ENCODE peak calls at places on chromosomes 11 and 22, in nine cellular contexts. One of them, this sample, is unnamed.

GRCh38 chr11:15199693-15200092 is 85.0 kb downstream of the INSC start:
- DNase-seq in stimulated activated CD4-positive, alpha-beta T cell treated with anti-CD3 and anti-CD28 coated beads, TNF-alpha, amount 100 ng/mL, for 4 hours: no peak
- DNase-seq in left lung: no peak
- DNase-seq in activated B cell treated with CpG ODN at 0.5 μM for 24 hours: no peak
- DNase-seq in non-pigmented ciliary epithelial cell: no peak
- DNase-seq in activated T-cell treated with anti-CD3 and anti-CD28 coated beads for 24 hours: no peak
- DNase-seq in amniotic stem cell: no peak
- DNase-seq in stimulated activated CD8-positive, alpha-beta memory T cell treated with anti-CD3 and anti-CD28 coated beads, Interleukin-15, amount 100 ng/mL, for 4 hours: no peak
- DNase-seq in activated T-helper 9 cell treated with anti-CD3 and anti-CD28 coated beads, Interleukin-2, amount 50 U/mL, for 16 hours: no peak
- DNase-seq in this sample: no peak

GRCh38 chr22:37681556-37682049 is 4.5 kb upstream of the NOL12 start:
- DNase-seq in stimulated activated CD8-positive, alpha-beta memory T cell treated with anti-CD3 and anti-CD28 coated beads, Interleukin-15, amount 100 ng/mL, for 4 hours: peak
- DNase-seq in left lung: peak
- DNase-seq in non-pigmented ciliary epithelial cell: no peak
- DNase-seq in amniotic stem cell: peak
- DNase-seq in activated B cell treated with CpG ODN at 0.5 μM for 24 hours: peak
- DNase-seq in activated T-cell treated with anti-CD3 and anti-CD28 coated beads for 24 hours: peak
- DNase-seq in activated T-helper 9 cell treated with anti-CD3 and anti-CD28 coated beads, Interleukin-2, amount 50 U/mL, for 16 hours: peak
- DNase-seq in stimulated activated CD4-positive, alpha-beta T cell treated with anti-CD3 and anti-CD28 coated beads, TNF-alpha, amount 100 ng/mL, for 4 hours: peak
- DNase-seq in this sample: no peak

GRCh38 chr11:90220391-90220790 is 2.5 kb downstream of the CHORDC1 start:
- DNase-seq in stimulated activated CD8-positive, alpha-beta memory T cell treated with anti-CD3 and anti-CD28 coated beads, Interleukin-15, amount 100 ng/mL, for 4 hours: no peak
- DNase-seq in stimulated activated CD4-positive, alpha-beta T cell treated with anti-CD3 and anti-CD28 coated beads, TNF-alpha, amount 100 ng/mL, for 4 hours: no peak
- DNase-seq in activated B cell treated with CpG ODN at 0.5 μM for 24 hours: no peak
- DNase-seq in non-pigmented ciliary epithelial cell: no peak
- DNase-seq in amniotic stem cell: peak
- DNase-seq in left lung: no peak
- DNase-seq in activated T-helper 9 cell treated with anti-CD3 and anti-CD28 coated beads, Interleukin-2, amount 50 U/mL, for 16 hours: no peak
- DNase-seq in activated T-cell treated with anti-CD3 and anti-CD28 coated beads for 24 hours: no peak
- DNase-seq in this sample: no peak

GRCh38 chr11:34837246-34837856 is 78.8 kb downstream of the APIP start:
- DNase-seq in activated T-cell treated with anti-CD3 and anti-CD28 coated beads for 24 hours: no peak
- DNase-seq in activated T-helper 9 cell treated with anti-CD3 and anti-CD28 coated beads, Interleukin-2, amount 50 U/mL, for 16 hours: no peak
- DNase-seq in stimulated activated CD8-positive, alpha-beta memory T cell treated with anti-CD3 and anti-CD28 coated beads, Interleukin-15, amount 100 ng/mL, for 4 hours: no peak
- DNase-seq in non-pigmented ciliary epithelial cell: no peak
- DNase-seq in stimulated activated CD4-positive, alpha-beta T cell treated with anti-CD3 and anti-CD28 coated beads, TNF-alpha, amount 100 ng/mL, for 4 hours: no peak
- DNase-seq in amniotic stem cell: no peak
- DNase-seq in activated B cell treated with CpG ODN at 0.5 μM for 24 hours: no peak
- DNase-seq in left lung: no peak
- DNase-seq in this sample: no peak

GRCh38 chr22:44665115-44665514 is 36.9 kb upstream of the PRR5 start:
- DNase-seq in activated B cell treated with CpG ODN at 0.5 μM for 24 hours: no peak
- DNase-seq in activated T-cell treated with anti-CD3 and anti-CD28 coated beads for 24 hours: no peak
- DNase-seq in activated T-helper 9 cell treated with anti-CD3 and anti-CD28 coated beads, Interleukin-2, amount 50 U/mL, for 16 hours: no peak
- DNase-seq in non-pigmented ciliary epithelial cell: no peak
- DNase-seq in amniotic stem cell: no peak
- DNase-seq in left lung: peak
- DNase-seq in stimulated activated CD8-positive, alpha-beta memory T cell treated with anti-CD3 and anti-CD28 coated beads, Interleukin-15, amount 100 ng/mL, for 4 hours: no peak
- DNase-seq in stimulated activated CD4-positive, alpha-beta T cell treated with anti-CD3 and anti-CD28 coated beads, TNF-alpha, amount 100 ng/mL, for 4 hours: no peak
- DNase-seq in this sample: no peak

GRCh38 chr22:39974065-39974464 is 13.9 kb downstream of the TMA7B start:
- DNase-seq in stimulated activated CD4-positive, alpha-beta T cell treated with anti-CD3 and anti-CD28 coated beads, TNF-alpha, amount 100 ng/mL, for 4 hours: no peak
- DNase-seq in amniotic stem cell: no peak
- DNase-seq in non-pigmented ciliary epithelial cell: no peak
- DNase-seq in activated T-cell treated with anti-CD3 and anti-CD28 coated beads for 24 hours: no peak
- DNase-seq in activated B cell treated with CpG ODN at 0.5 μM for 24 hours: no peak
- DNase-seq in left lung: no peak
- DNase-seq in activated T-helper 9 cell treated with anti-CD3 and anti-CD28 coated beads, Interleukin-2, amount 50 U/mL, for 16 hours: no peak
- DNase-seq in stimulated activated CD8-positive, alpha-beta memory T cell treated with anti-CD3 and anti-CD28 coated beads, Interleukin-15, amount 100 ng/mL, for 4 hours: no peak
- DNase-seq in this sample: no peak

GRCh38 chr11:130609121-130610035 is 160.9 kb downstream of the ADAMTS15 start:
- DNase-seq in amniotic stem cell: no peak
- DNase-seq in activated B cell treated with CpG ODN at 0.5 μM for 24 hours: no peak
- DNase-seq in activated T-helper 9 cell treated with anti-CD3 and anti-CD28 coated beads, Interleukin-2, amount 50 U/mL, for 16 hours: no peak
- DNase-seq in activated T-cell treated with anti-CD3 and anti-CD28 coated beads for 24 hours: no peak
- DNase-seq in stimulated activated CD8-positive, alpha-beta memory T cell treated with anti-CD3 and anti-CD28 coated beads, Interleukin-15, amount 100 ng/mL, for 4 hours: no peak
- DNase-seq in left lung: no peak
- DNase-seq in non-pigmented ciliary epithelial cell: no peak
- DNase-seq in stimulated activated CD4-positive, alpha-beta T cell treated with anti-CD3 and anti-CD28 coated beads, TNF-alpha, amount 100 ng/mL, for 4 hours: no peak
- DNase-seq in this sample: no peak

GRCh38 chr11:8384199-8384821 is 120.6 kb upstream of the LMO1 start:
- DNase-seq in left lung: peak
- DNase-seq in stimulated activated CD8-positive, alpha-beta memory T cell treated with anti-CD3 and anti-CD28 coated beads, Interleukin-15, amount 100 ng/mL, for 4 hours: no peak
- DNase-seq in amniotic stem cell: no peak
- DNase-seq in non-pigmented ciliary epithelial cell: no peak
- DNase-seq in activated T-cell treated with anti-CD3 and anti-CD28 coated beads for 24 hours: no peak
- DNase-seq in stimulated activated CD4-positive, alpha-beta T cell treated with anti-CD3 and anti-CD28 coated beads, TNF-alpha, amount 100 ng/mL, for 4 hours: no peak
- DNase-seq in activated T-helper 9 cell treated with anti-CD3 and anti-CD28 coated beads, Interleukin-2, amount 50 U/mL, for 16 hours: no peak
- DNase-seq in activated B cell treated with CpG ODN at 0.5 μM for 24 hours: no peak
- DNase-seq in this sample: no peak

GRCh38 chr11:131511794-131512193 is 141.4 kb downstream of the NTM start:
- DNase-seq in activated T-cell treated with anti-CD3 and anti-CD28 coated beads for 24 hours: no peak
- DNase-seq in non-pigmented ciliary epithelial cell: no peak
- DNase-seq in amniotic stem cell: no peak
- DNase-seq in activated B cell treated with CpG ODN at 0.5 μM for 24 hours: no peak
- DNase-seq in activated T-helper 9 cell treated with anti-CD3 and anti-CD28 coated beads, Interleukin-2, amount 50 U/mL, for 16 hours: no peak
- DNase-seq in left lung: no peak
- DNase-seq in stimulated activated CD8-positive, alpha-beta memory T cell treated with anti-CD3 and anti-CD28 coated beads, Interleukin-15, amount 100 ng/mL, for 4 hours: no peak
- DNase-seq in stimulated activated CD4-positive, alpha-beta T cell treated with anti-CD3 and anti-CD28 coated beads, TNF-alpha, amount 100 ng/mL, for 4 hours: no peak
- DNase-seq in this sample: no peak

GRCh38 chr11:133920109-133920990 is 36.4 kb downstream of the IGSF9B start:
- DNase-seq in non-pigmented ciliary epithelial cell: no peak
- DNase-seq in stimulated activated CD4-positive, alpha-beta T cell treated with anti-CD3 and anti-CD28 coated beads, TNF-alpha, amount 100 ng/mL, for 4 hours: no peak
- DNase-seq in activated B cell treated with CpG ODN at 0.5 μM for 24 hours: no peak
- DNase-seq in amniotic stem cell: no peak
- DNase-seq in left lung: peak
- DNase-seq in stimulated activated CD8-positive, alpha-beta memory T cell treated with anti-CD3 and anti-CD28 coated beads, Interleukin-15, amount 100 ng/mL, for 4 hours: no peak
- DNase-seq in activated T-helper 9 cell treated with anti-CD3 and anti-CD28 coated beads, Interleukin-2, amount 50 U/mL, for 16 hours: no peak
- DNase-seq in activated T-cell treated with anti-CD3 and anti-CD28 coated beads for 24 hours: no peak
- DNase-seq in this sample: no peak

GRCh38 chr11:97847730-97848129 is 1173.0 kb upstream of the CNTN5 start:
- DNase-seq in activated T-helper 9 cell treated with anti-CD3 and anti-CD28 coated beads, Interleukin-2, amount 50 U/mL, for 16 hours: no peak
- DNase-seq in activated B cell treated with CpG ODN at 0.5 μM for 24 hours: no peak
- DNase-seq in stimulated activated CD4-positive, alpha-beta T cell treated with anti-CD3 and anti-CD28 coated beads, TNF-alpha, amount 100 ng/mL, for 4 hours: no peak
- DNase-seq in amniotic stem cell: no peak
- DNase-seq in activated T-cell treated with anti-CD3 and anti-CD28 coated beads for 24 hours: no peak
- DNase-seq in non-pigmented ciliary epithelial cell: no peak
- DNase-seq in stimulated activated CD8-positive, alpha-beta memory T cell treated with anti-CD3 and anti-CD28 coated beads, Interleukin-15, amount 100 ng/mL, for 4 hours: no peak
- DNase-seq in left lung: no peak
- DNase-seq in this sample: no peak

GRCh38 chr11:27469333-27469680 is 3.3 kb downstream of the LGR4 start:
- DNase-seq in activated B cell treated with CpG ODN at 0.5 μM for 24 hours: no peak
- DNase-seq in left lung: no peak
- DNase-seq in activated T-cell treated with anti-CD3 and anti-CD28 coated beads for 24 hours: no peak
- DNase-seq in non-pigmented ciliary epithelial cell: no peak
- DNase-seq in amniotic stem cell: no peak
- DNase-seq in stimulated activated CD4-positive, alpha-beta T cell treated with anti-CD3 and anti-CD28 coated beads, TNF-alpha, amount 100 ng/mL, for 4 hours: no peak
- DNase-seq in stimulated activated CD8-positive, alpha-beta memory T cell treated with anti-CD3 and anti-CD28 coated beads, Interleukin-15, amount 100 ng/mL, for 4 hours: no peak
- DNase-seq in activated T-helper 9 cell treated with anti-CD3 and anti-CD28 coated beads, Interleukin-2, amount 50 U/mL, for 16 hours: no peak
- DNase-seq in this sample: no peak

GRCh38 chr11:133956650-133957633 is at the start of gene IGSF9B:
- DNase-seq in non-pigmented ciliary epithelial cell: no peak
- DNase-seq in left lung: peak
- DNase-seq in activated B cell treated with CpG ODN at 0.5 μM for 24 hours: peak
- DNase-seq in activated T-cell treated with anti-CD3 and anti-CD28 coated beads for 24 hours: peak
- DNase-seq in stimulated activated CD4-positive, alpha-beta T cell treated with anti-CD3 and anti-CD28 coated beads, TNF-alpha, amount 100 ng/mL, for 4 hours: peak
- DNase-seq in stimulated activated CD8-positive, alpha-beta memory T cell treated with anti-CD3 and anti-CD28 coated beads, Interleukin-15, amount 100 ng/mL, for 4 hours: peak
- DNase-seq in activated T-helper 9 cell treated with anti-CD3 and anti-CD28 coated beads, Interleukin-2, amount 50 U/mL, for 16 hours: peak
- DNase-seq in amniotic stem cell: peak
- DNase-seq in this sample: peak

GRCh38 chr22:39289445-39290247 is 29.8 kb downstream of the RPL3 start:
- DNase-seq in stimulated activated CD4-positive, alpha-beta T cell treated with anti-CD3 and anti-CD28 coated beads, TNF-alpha, amount 100 ng/mL, for 4 hours: no peak
- DNase-seq in amniotic stem cell: no peak
- DNase-seq in left lung: no peak
- DNase-seq in non-pigmented ciliary epithelial cell: no peak
- DNase-seq in activated T-cell treated with anti-CD3 and anti-CD28 coated beads for 24 hours: no peak
- DNase-seq in activated B cell treated with CpG ODN at 0.5 μM for 24 hours: no peak
- DNase-seq in activated T-helper 9 cell treated with anti-CD3 and anti-CD28 coated beads, Interleukin-2, amount 50 U/mL, for 16 hours: no peak
- DNase-seq in stimulated activated CD8-positive, alpha-beta memory T cell treated with anti-CD3 and anti-CD28 coated beads, Interleukin-15, amount 100 ng/mL, for 4 hours: no peak
- DNase-seq in this sample: no peak

GRCh38 chr11:48082771-48083170 is 102.4 kb downstream of the PTPRJ start:
- DNase-seq in activated T-cell treated with anti-CD3 and anti-CD28 coated beads for 24 hours: no peak
- DNase-seq in stimulated activated CD4-positive, alpha-beta T cell treated with anti-CD3 and anti-CD28 coated beads, TNF-alpha, amount 100 ng/mL, for 4 hours: no peak
- DNase-seq in stimulated activated CD8-positive, alpha-beta memory T cell treated with anti-CD3 and anti-CD28 coated beads, Interleukin-15, amount 100 ng/mL, for 4 hours: no peak
- DNase-seq in left lung: no peak
- DNase-seq in activated T-helper 9 cell treated with anti-CD3 and anti-CD28 coated beads, Interleukin-2, amount 50 U/mL, for 16 hours: no peak
- DNase-seq in non-pigmented ciliary epithelial cell: no peak
- DNase-seq in amniotic stem cell: no peak
- DNase-seq in activated B cell treated with CpG ODN at 0.5 μM for 24 hours: no peak
- DNase-seq in this sample: no peak

GRCh38 chr11:60761436-60762190 is 4.9 kb downstream of the MS4A15 start:
- DNase-seq in activated T-cell treated with anti-CD3 and anti-CD28 coated beads for 24 hours: no peak
- DNase-seq in left lung: no peak
- DNase-seq in activated T-helper 9 cell treated with anti-CD3 and anti-CD28 coated beads, Interleukin-2, amount 50 U/mL, for 16 hours: no peak
- DNase-seq in activated B cell treated with CpG ODN at 0.5 μM for 24 hours: no peak
- DNase-seq in stimulated activated CD8-positive, alpha-beta memory T cell treated with anti-CD3 and anti-CD28 coated beads, Interleukin-15, amount 100 ng/mL, for 4 hours: no peak
- DNase-seq in amniotic stem cell: no peak
- DNase-seq in stimulated activated CD4-positive, alpha-beta T cell treated with anti-CD3 and anti-CD28 coated beads, TNF-alpha, amount 100 ng/mL, for 4 hours: no peak
- DNase-seq in non-pigmented ciliary epithelial cell: no peak
- DNase-seq in this sample: no peak

GRCh38 chr11:11025087-11025486 is 167.2 kb upstream of the ZBED5 start:
- DNase-seq in activated T-cell treated with anti-CD3 and anti-CD28 coated beads for 24 hours: no peak
- DNase-seq in activated B cell treated with CpG ODN at 0.5 μM for 24 hours: no peak
- DNase-seq in stimulated activated CD4-positive, alpha-beta T cell treated with anti-CD3 and anti-CD28 coated beads, TNF-alpha, amount 100 ng/mL, for 4 hours: no peak
- DNase-seq in non-pigmented ciliary epithelial cell: no peak
- DNase-seq in stimulated activated CD8-positive, alpha-beta memory T cell treated with anti-CD3 and anti-CD28 coated beads, Interleukin-15, amount 100 ng/mL, for 4 hours: no peak
- DNase-seq in amniotic stem cell: no peak
- DNase-seq in activated T-helper 9 cell treated with anti-CD3 and anti-CD28 coated beads, Interleukin-2, amount 50 U/mL, for 16 hours: no peak
- DNase-seq in left lung: no peak
- DNase-seq in this sample: no peak

GRCh38 chr22:49958961-49959781 is 1.4 kb upstream of the PIM3 start:
- DNase-seq in left lung: peak
- DNase-seq in amniotic stem cell: no peak
- DNase-seq in activated T-cell treated with anti-CD3 and anti-CD28 coated beads for 24 hours: no peak
- DNase-seq in stimulated activated CD4-positive, alpha-beta T cell treated with anti-CD3 and anti-CD28 coated beads, TNF-alpha, amount 100 ng/mL, for 4 hours: no peak
- DNase-seq in stimulated activated CD8-positive, alpha-beta memory T cell treated with anti-CD3 and anti-CD28 coated beads, Interleukin-15, amount 100 ng/mL, for 4 hours: no peak
- DNase-seq in activated B cell treated with CpG ODN at 0.5 μM for 24 hours: no peak
- DNase-seq in non-pigmented ciliary epithelial cell: no peak
- DNase-seq in activated T-helper 9 cell treated with anti-CD3 and anti-CD28 coated beads, Interleukin-2, amount 50 U/mL, for 16 hours: no peak
- DNase-seq in this sample: no peak

GRCh38 chr11:65468874-65469333 is 29.9 kb upstream of the MALAT1 start:
- DNase-seq in stimulated activated CD4-positive, alpha-beta T cell treated with anti-CD3 and anti-CD28 coated beads, TNF-alpha, amount 100 ng/mL, for 4 hours: no peak
- DNase-seq in activated T-helper 9 cell treated with anti-CD3 and anti-CD28 coated beads, Interleukin-2, amount 50 U/mL, for 16 hours: peak
- DNase-seq in non-pigmented ciliary epithelial cell: no peak
- DNase-seq in stimulated activated CD8-positive, alpha-beta memory T cell treated with anti-CD3 and anti-CD28 coated beads, Interleukin-15, amount 100 ng/mL, for 4 hours: no peak
- DNase-seq in activated T-cell treated with anti-CD3 and anti-CD28 coated beads for 24 hours: no peak
- DNase-seq in left lung: peak
- DNase-seq in amniotic stem cell: no peak
- DNase-seq in activated B cell treated with CpG ODN at 0.5 μM for 24 hours: no peak
- DNase-seq in this sample: no peak

This sample was measured in AG09319.